ENCODE peak calls at places on chromosomes 7 and 10, in ten cellular contexts. Z, B, I, O, A, S, T, N, Q and D are unnamed samples.
A peak's percentile ranks its signal among the peaks of the same experiment; 100 is the strongest.

GRCh38 chr7:95688931-95689453 is 83.4 kb upstream of the DYNC1I1 start:
- DNase-seq in N (no peak), S (peak; percentile 37), Z (peak; percentile 32), T (no peak), B (no peak), O (no peak), A (no peak), Q (no peak), I (no peak), D (no peak)

GRCh38 chr7:32428546-32428945 is 61.6 kb downstream of the LSM5 start:
- DNase-seq in Q (no peak), O (no peak), B (no peak), S (no peak), N (no peak), T (no peak), A (no peak), Z (peak; percentile 28), I (no peak), D (no peak)

GRCh38 chr7:33671521-33672262 is 233.6 kb upstream of the BMPER start:
- DNase-seq in B (no peak), I (no peak), Z (no peak), S (no peak), N (no peak), T (no peak), Q (no peak), A (no peak), O (no peak), D (no peak)

GRCh38 chr7:2735744-2736143 is 47.7 kb downstream of the AMZ1 start:
- DNase-seq in T (no peak), Q (no peak), N (no peak), Z (no peak), B (peak; percentile 62), O (no peak), S (no peak), A (no peak), I (peak; percentile 56), D (no peak)

GRCh38 chr7:90955641-90956207 is 308.5 kb upstream of the FZD1 start:
- DNase-seq in S (no peak), T (no peak), B (no peak), A (no peak), Z (no peak), Q (no peak), N (no peak), O (no peak), I (no peak), D (no peak)

GRCh38 chr7:96127746-96128145 is 194.2 kb downstream of the SLC25A13 start:
- DNase-seq in N (no peak), T (peak; percentile 14), A (no peak), Z (no peak), S (no peak), O (no peak), B (no peak), Q (no peak), I (no peak), D (no peak)

GRCh38 chr7:105199372-105199771 is 185.4 kb downstream of the KMT2E start:
- DNase-seq in B (no peak), O (no peak), Z (peak; percentile 44), T (no peak), A (no peak), Q (no peak), S (no peak), I (no peak), N (no peak), D (no peak)

GRCh38 chr10:70130878-70131559 is 1.6 kb downstream of the AIFM2 start:
- DNase-seq in B (no peak), Z (peak; percentile 19), Q (no peak), T (peak; percentile 49), O (no peak), S (no peak), A (no peak), N (no peak), I (peak; percentile 72), D (no peak)

GRCh38 chr10:133226251-133226808 is 3.7 kb upstream of the UTF1 start:
- DNase-seq in O (no peak), A (no peak), B (no peak), T (no peak), N (peak; percentile 32), S (no peak), Q (no peak), Z (no peak), I (no peak), D (no peak)

GRCh38 chr10:50653142-50653541 is 29.4 kb upstream of the SGMS1 start:
- DNase-seq in N (peak; percentile 23), O (no peak), B (no peak), T (no peak), A (peak; percentile 18), I (no peak), S (peak; percentile 42), Z (no peak), Q (no peak), D (peak; percentile 61)

GRCh38 chr10:124000792-124001201 is 92.6 kb downstream of the CHST15 start:
- DNase-seq in B (peak; percentile 62), O (no peak), Q (no peak), S (no peak), I (peak; percentile 56), N (no peak), A (no peak), Z (peak; percentile 85), T (no peak), D (no peak)

GRCh38 chr7:14954035-14954434 is 51.5 kb upstream of the DGKB start:
- DNase-seq in A (no peak), S (no peak), N (no peak), Z (no peak), O (no peak), Q (no peak), B (no peak), I (no peak), T (no peak), D (no peak)

GRCh38 chr10:21760332-21760731 is 226.3 kb downstream of the MLLT10 start:
- DNase-seq in A (no peak), T (no peak), I (no peak), O (no peak), Q (no peak), S (no peak), B (no peak), Z (no peak), N (no peak), D (no peak)

GRCh38 chr10:60148266-60148840 is 241.3 kb downstream of the ANK3 start:
- DNase-seq in I (no peak), B (no peak), A (no peak), Q (no peak), T (peak; percentile 41), O (no peak), S (peak; percentile 89), N (no peak), Z (peak; percentile 46), D (no peak)

GRCh38 chr10:5317547-5318107 is 47.1 kb upstream of the UCN3 start:
- DNase-seq in N (peak; percentile 52), Z (peak; percentile 89), Q (no peak), A (peak; percentile 80), S (peak; percentile 76), I (no peak), T (no peak), O (peak; percentile 18), B (no peak), D (no peak)

GRCh38 chr7:139825666-139826290 is 3.3 kb upstream of the TBXAS1 start:
- DNase-seq in O (no peak), T (no peak), I (no peak), Z (peak; percentile 71), S (peak; percentile 85), N (no peak), Q (no peak), B (no peak), A (peak; percentile 28), D (no peak)

GRCh38 chr10:47444047-47444446 is 39.9 kb downstream of the ANXA8 start:
- DNase-seq in Q (no peak), S (no peak), N (no peak), B (no peak), O (no peak), Z (no peak), T (no peak), I (no peak), A (no peak), D (no peak)

GRCh38 chr10:58972576-58973234 is 203.7 kb upstream of the PHYHIPL start:
- DNase-seq in S (no peak), Q (no peak), B (no peak), T (no peak), A (no peak), N (no peak), O (no peak), Z (no peak), I (no peak), D (no peak)

GRCh38 chr7:37832194-37832593 is 16.2 kb upstream of the NME8 start:
- DNase-seq in T (no peak), N (no peak), B (no peak), Q (no peak), I (peak; percentile 82), O (no peak), Z (peak; percentile 88), A (no peak), S (no peak), D (no peak)

GRCh38 chr7:14859267-14859666 is 43.3 kb downstream of the DGKB start:
- DNase-seq in Z (no peak), I (no peak), B (no peak), O (no peak), Q (no peak), S (no peak), N (no peak), A (no peak), T (no peak), D (no peak)

GRCh38 chr10:114061148-114061547 is 17.5 kb downstream of the ADRB1 start:
- DNase-seq in S (no peak), I (no peak), B (no peak), Z (no peak), N (no peak), T (no peak), Q (no peak), A (peak; percentile 86), O (no peak), D (no peak)

GRCh38 chr10:845526-845925 is 86.0 kb downstream of the LARP4B start:
- DNase-seq in B (no peak), S (no peak), Z (no peak), I (no peak), T (no peak), O (no peak), Q (no peak), A (no peak), N (no peak), D (peak; percentile 17)

GRCh38 chr10:36256166-36256565 is 614.1 kb upstream of the FZD8 start:
- DNase-seq in T (no peak), S (no peak), N (no peak), Z (no peak), I (no peak), B (no peak), A (no peak), Q (no peak), O (no peak), D (no peak)

GRCh38 chr10:47421057-47421952 is 37.2 kb upstream of the ZNF488 start:
- DNase-seq in Q (no peak), O (no peak), Z (peak; percentile 85), N (no peak), I (peak; percentile 42), S (no peak), T (peak; percentile 37), B (no peak), A (no peak), D (no peak)

GRCh38 chr7:43735802-43736603 is 6.7 kb upstream of the COA1 start:
- DNase-seq in Z (peak; percentile 57), Q (no peak), B (no peak), N (no peak), O (no peak), S (no peak), A (peak; percentile 43), I (no peak), T (no peak), D (no peak)

GRCh38 chr7:99860281-99861127 is 16.3 kb downstream of the OR2AE1 start:
- DNase-seq in B (no peak), Q (no peak), Z (peak; percentile 89), O (no peak), A (no peak), T (peak; percentile 9), I (peak; percentile 62), S (peak; percentile 93), N (no peak), D (no peak)

GRCh38 chr10:132709471-132709951 is 76.4 kb downstream of the NKX6-2 start:
- DNase-seq in B (peak; percentile 77), Q (no peak), N (no peak), A (no peak), T (no peak), O (no peak), S (no peak), I (no peak), Z (no peak), D (no peak)

GRCh38 chr10:24444337-24444736 is 235.4 kb downstream of the KIAA1217 start:
- DNase-seq in B (no peak), Q (no peak), S (peak; percentile 39), O (no peak), T (peak; percentile 79), N (no peak), A (peak; percentile 62), I (no peak), Z (peak; percentile 80), D (no peak)